ENCODE peak calls at places on chromosomes 1 and 21, in four cellular contexts. One of them, this sample, is unnamed.

GRCh38 chr1:43074244-43074643 is 97.8 kb downstream of the EBNA1BP2 start:
- DNase-seq in cardiac fibroblast: no peak
- DNase-seq in HFFc6: no peak
- DNase-seq in CD8-positive, alpha-beta T cell: no peak
- DNase-seq in this sample: no peak

GRCh38 chr1:43308635-43309580 is 8.1 kb downstream of the TIE1 start:
- DNase-seq in CD8-positive, alpha-beta T cell: no peak
- DNase-seq in cardiac fibroblast: no peak
- DNase-seq in HFFc6: no peak
- DNase-seq in this sample: no peak

GRCh38 chr21:45379901-45380330 is 25.0 kb upstream of the COL18A1 start:
- DNase-seq in CD8-positive, alpha-beta T cell: no peak
- DNase-seq in cardiac fibroblast: no peak
- DNase-seq in HFFc6: no peak
- DNase-seq in this sample: no peak

GRCh38 chr1:9867408-9868243 is 42.4 kb downstream of the CTNNBIP1 start:
- DNase-seq in HFFc6: peak
- DNase-seq in CD8-positive, alpha-beta T cell: peak
- DNase-seq in cardiac fibroblast: peak
- DNase-seq in this sample: peak

GRCh38 chr1:216778763-216779162 is 55.5 kb upstream of the ESRRG start:
- DNase-seq in HFFc6: no peak
- DNase-seq in CD8-positive, alpha-beta T cell: no peak
- DNase-seq in cardiac fibroblast: no peak
- DNase-seq in this sample: no peak

GRCh38 chr1:199161766-199162303 is 523.0 kb downstream of the PTPRC start:
- DNase-seq in cardiac fibroblast: no peak
- DNase-seq in HFFc6: no peak
- DNase-seq in CD8-positive, alpha-beta T cell: no peak
- DNase-seq in this sample: no peak

GRCh38 chr1:36133484-36133883 is 8.5 kb upstream of the COL8A2 start:
- DNase-seq in HFFc6: peak
- DNase-seq in CD8-positive, alpha-beta T cell: no peak
- DNase-seq in cardiac fibroblast: peak
- DNase-seq in this sample: peak

GRCh38 chr1:180365039-180365438 is 135.0 kb downstream of the LHX4 start:
- DNase-seq in HFFc6: no peak
- DNase-seq in CD8-positive, alpha-beta T cell: no peak
- DNase-seq in cardiac fibroblast: no peak
- DNase-seq in this sample: no peak

GRCh38 chr1:119359730-119360129 is 8.9 kb upstream of the HAO2 start:
- DNase-seq in HFFc6: no peak
- DNase-seq in CD8-positive, alpha-beta T cell: no peak
- DNase-seq in cardiac fibroblast: no peak
- DNase-seq in this sample: no peak

GRCh38 chr1:109482796-109483638 is 688 bp upstream of the ATXN7L2 start:
- DNase-seq in CD8-positive, alpha-beta T cell: peak
- DNase-seq in cardiac fibroblast: no peak
- DNase-seq in HFFc6: no peak
- DNase-seq in this sample: no peak

GRCh38 chr1:229042482-229042881 is 228.4 kb upstream of the RAB4A start:
- DNase-seq in CD8-positive, alpha-beta T cell: no peak
- DNase-seq in HFFc6: no peak
- DNase-seq in cardiac fibroblast: no peak
- DNase-seq in this sample: no peak

GRCh38 chr1:48776400-48777218 is at the start of gene BEND5:
- DNase-seq in cardiac fibroblast: peak
- DNase-seq in CD8-positive, alpha-beta T cell: peak
- DNase-seq in HFFc6: no peak
- DNase-seq in this sample: peak

GRCh38 chr1:90851711-90852050 is 134.6 kb upstream of the BARHL2 start:
- DNase-seq in HFFc6: no peak
- DNase-seq in CD8-positive, alpha-beta T cell: no peak
- DNase-seq in cardiac fibroblast: no peak
- DNase-seq in this sample: no peak

GRCh38 chr1:204493145-204493881 is 1.3 kb downstream of the PIK3C2B start:
- DNase-seq in cardiac fibroblast: peak
- DNase-seq in CD8-positive, alpha-beta T cell: no peak
- DNase-seq in HFFc6: no peak
- DNase-seq in this sample: no peak

GRCh38 chr1:244599937-244600350 is 53.0 kb upstream of the DESI2 start:
- DNase-seq in cardiac fibroblast: peak
- DNase-seq in CD8-positive, alpha-beta T cell: peak
- DNase-seq in HFFc6: peak
- DNase-seq in this sample: peak

GRCh38 chr1:15836772-15837669 is 10.5 kb upstream of the SPEN start:
- DNase-seq in cardiac fibroblast: no peak
- DNase-seq in HFFc6: no peak
- DNase-seq in CD8-positive, alpha-beta T cell: peak
- DNase-seq in this sample: no peak

GRCh38 chr1:180197231-180197630 is 32.8 kb upstream of the LHX4 start:
- DNase-seq in HFFc6: no peak
- DNase-seq in cardiac fibroblast: no peak
- DNase-seq in CD8-positive, alpha-beta T cell: no peak
- DNase-seq in this sample: no peak

GRCh38 chr1:55869050-55869449 is 653.9 kb upstream of the USP24 start:
- DNase-seq in HFFc6: no peak
- DNase-seq in CD8-positive, alpha-beta T cell: no peak
- DNase-seq in cardiac fibroblast: peak
- DNase-seq in this sample: no peak

DNA sequence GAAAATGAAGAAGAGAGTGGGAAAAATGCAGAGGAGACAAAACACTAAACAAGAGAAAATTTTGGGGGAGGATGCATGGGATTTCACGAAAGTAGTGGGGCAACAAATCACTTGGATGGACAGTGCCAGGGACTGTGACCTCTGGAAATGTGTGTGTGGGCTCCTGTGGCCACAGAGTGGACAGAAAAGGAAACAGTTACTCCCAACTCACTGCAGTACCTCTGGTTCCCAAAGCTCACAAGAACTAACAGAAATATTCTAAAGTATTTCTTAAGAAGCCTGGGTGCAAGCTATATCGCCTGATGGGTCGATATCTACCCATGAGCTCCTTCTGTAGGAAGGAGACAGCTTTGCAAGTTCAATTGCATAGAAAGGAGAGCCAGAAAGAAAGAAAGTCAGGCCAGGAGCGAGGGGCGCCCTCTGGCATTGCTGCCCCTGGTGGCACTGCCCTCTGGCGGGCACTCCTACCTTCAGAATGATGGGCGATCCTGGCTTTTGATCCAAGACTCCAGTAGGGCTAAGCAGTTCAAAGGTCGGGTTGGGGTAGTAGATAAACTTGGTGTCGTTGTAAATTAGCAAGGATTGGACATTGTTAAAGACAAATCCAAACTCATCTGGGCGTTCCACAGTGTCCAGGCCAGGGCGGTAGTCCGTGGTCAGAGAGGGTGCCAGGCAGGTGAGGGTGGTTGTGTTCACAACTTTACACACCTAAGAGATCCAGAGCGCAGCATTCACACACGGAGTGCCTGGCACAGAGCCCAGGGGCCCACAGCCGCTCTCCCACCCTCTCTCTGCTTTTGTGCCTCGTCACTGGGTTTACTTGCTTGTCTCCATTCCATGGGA is 134.7 kb upstream of the CD34 start:
- DNase-seq in CD8-positive, alpha-beta T cell: no peak
- DNase-seq in HFFc6: no peak
- DNase-seq in cardiac fibroblast: no peak
- DNase-seq in this sample: no peak
- TF ChIP-seq CTCF in CD8-positive, alpha-beta T cell: no peak
- TF ChIP-seq CTCF in HFFc6: no peak
- TF ChIP-seq CTCF in cardiac fibroblast: no peak
- TF ChIP-seq CTCF in this sample: peak

GRCh38 chr21:42536601-42537000 is 22.9 kb downstream of the SLC37A1 start:
- DNase-seq in CD8-positive, alpha-beta T cell: no peak
- DNase-seq in cardiac fibroblast: no peak
- DNase-seq in HFFc6: no peak
- DNase-seq in this sample: no peak

GRCh38 chr21:42538479-42539275 is 25.0 kb downstream of the SLC37A1 start:
- DNase-seq in HFFc6: no peak
- DNase-seq in CD8-positive, alpha-beta T cell: no peak
- DNase-seq in cardiac fibroblast: no peak
- DNase-seq in this sample: no peak

GRCh38 chr21:42539342-42539741 is 25.7 kb downstream of the SLC37A1 start:
- DNase-seq in cardiac fibroblast: no peak
- DNase-seq in CD8-positive, alpha-beta T cell: no peak
- DNase-seq in HFFc6: no peak
- DNase-seq in this sample: no peak

GRCh38 chr21:42535602-42536171 is 22.0 kb downstream of the SLC37A1 start:
- DNase-seq in cardiac fibroblast: no peak
- DNase-seq in CD8-positive, alpha-beta T cell: no peak
- DNase-seq in HFFc6: no peak
- DNase-seq in this sample: no peak

GRCh38 chr21:42537106-42537742 is 23.6 kb downstream of the SLC37A1 start:
- DNase-seq in cardiac fibroblast: no peak
- DNase-seq in HFFc6: no peak
- DNase-seq in CD8-positive, alpha-beta T cell: no peak
- DNase-seq in this sample: no peak
- TF ChIP-seq CTCF in cardiac fibroblast: peak
- TF ChIP-seq CTCF in HFFc6: no peak
- TF ChIP-seq CTCF in CD8-positive, alpha-beta T cell: no peak
- TF ChIP-seq CTCF in this sample: peak

GRCh38 chr1:227945891-227946623 is 1.7 kb downstream of the WNT9A start:
- DNase-seq in HFFc6: no peak
- DNase-seq in CD8-positive, alpha-beta T cell: no peak
- DNase-seq in cardiac fibroblast: peak
- DNase-seq in this sample: no peak
- TF ChIP-seq CTCF in HFFc6: no peak
- TF ChIP-seq CTCF in CD8-positive, alpha-beta T cell: no peak
- TF ChIP-seq CTCF in cardiac fibroblast: no peak
- TF ChIP-seq CTCF in this sample: no peak

GRCh38 chr1:157574836-157575235 is 22.5 kb upstream of the FCRL5 start:
- DNase-seq in cardiac fibroblast: no peak
- DNase-seq in HFFc6: no peak
- DNase-seq in CD8-positive, alpha-beta T cell: no peak
- DNase-seq in this sample: no peak

GRCh38 chr1:157580179-157580827 is 17.6 kb downstream of the FCRL4 start:
- DNase-seq in HFFc6: peak
- DNase-seq in cardiac fibroblast: peak
- DNase-seq in CD8-positive, alpha-beta T cell: no peak
- DNase-seq in this sample: peak

GRCh38 chr1:157575744-157576143 is 22.1 kb downstream of the FCRL4 start:
- DNase-seq in CD8-positive, alpha-beta T cell: no peak
- DNase-seq in cardiac fibroblast: no peak
- DNase-seq in HFFc6: no peak
- DNase-seq in this sample: no peak

GRCh38 chr1:157580828-157581210 is 17.1 kb downstream of the FCRL4 start:
- DNase-seq in cardiac fibroblast: no peak
- DNase-seq in CD8-positive, alpha-beta T cell: no peak
- DNase-seq in HFFc6: no peak
- DNase-seq in this sample: no peak

GRCh38 chr1:157577420-157577819 is 20.5 kb downstream of the FCRL4 start:
- DNase-seq in CD8-positive, alpha-beta T cell: no peak
- DNase-seq in HFFc6: no peak
- DNase-seq in cardiac fibroblast: no peak
- DNase-seq in this sample: no peak
- TF ChIP-seq CTCF in CD8-positive, alpha-beta T cell: no peak
- TF ChIP-seq CTCF in HFFc6: no peak
- TF ChIP-seq CTCF in cardiac fibroblast: no peak
- TF ChIP-seq CTCF in this sample: no peak

DNA sequence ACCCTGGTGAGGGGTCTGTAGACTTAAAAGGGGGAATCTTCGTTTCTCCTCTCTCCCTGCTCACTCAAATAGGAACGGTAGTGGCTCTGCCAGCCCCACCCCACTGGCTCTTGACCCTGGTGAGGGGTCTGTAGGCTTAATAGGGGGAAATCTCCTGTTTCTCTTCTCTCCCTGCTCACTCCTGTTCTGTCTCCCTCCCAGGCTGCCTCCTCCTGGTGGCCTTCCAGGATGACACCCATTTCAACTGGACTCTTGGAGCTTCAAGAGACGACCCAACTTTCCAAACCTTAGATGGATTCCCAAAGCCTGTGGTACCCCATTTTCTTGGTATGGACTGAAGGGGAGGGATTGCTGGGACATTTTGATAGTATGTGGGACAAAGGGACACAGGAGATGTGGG is 1.4 kb upstream of the EPHB2 start:
- DNase-seq in cardiac fibroblast: no peak
- DNase-seq in HFFc6: no peak
- DNase-seq in CD8-positive, alpha-beta T cell: no peak
- DNase-seq in this sample: no peak
- TF ChIP-seq CTCF in cardiac fibroblast: peak
- TF ChIP-seq CTCF in HFFc6: peak
- TF ChIP-seq CTCF in CD8-positive, alpha-beta T cell: no peak
- TF ChIP-seq CTCF in this sample: peak

DNA sequence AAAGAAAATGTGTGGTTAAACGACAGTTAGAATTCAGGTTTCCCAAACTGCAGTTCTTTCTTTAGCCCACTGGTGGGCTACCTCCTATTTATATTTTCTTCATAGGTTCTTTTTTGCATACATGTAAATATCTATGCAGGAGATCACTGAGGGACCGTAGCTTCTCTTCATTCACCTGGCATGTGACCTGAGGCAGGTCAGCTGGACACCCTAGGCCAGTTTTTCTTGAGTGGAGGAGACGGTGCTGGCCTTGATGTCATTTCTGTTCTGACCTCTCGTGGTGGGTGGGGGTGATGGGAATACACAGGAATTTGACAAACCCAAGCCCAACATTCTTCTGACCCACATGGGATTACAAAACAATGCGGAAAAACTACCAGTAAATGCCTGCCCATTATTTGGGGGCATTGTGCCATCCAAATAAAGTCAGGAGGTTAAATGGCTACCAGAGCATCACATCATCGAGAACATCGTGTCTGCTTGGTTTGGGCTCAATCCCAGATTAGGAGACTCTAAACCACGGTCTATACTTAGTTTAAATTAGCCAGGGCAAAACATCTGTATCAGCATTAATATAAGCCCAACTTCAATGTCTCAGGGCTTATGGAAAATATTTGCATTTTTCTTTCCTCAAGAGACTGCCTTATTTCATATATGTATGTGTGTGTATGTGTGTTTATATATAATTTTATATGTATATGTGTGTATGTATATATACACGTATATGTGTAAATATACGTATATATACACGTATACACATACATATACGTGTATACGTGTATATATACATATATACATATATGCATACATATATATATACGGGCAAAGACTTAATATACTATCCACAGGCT is 7.4 kb upstream of the IRF2BP2 start:
- DNase-seq in HFFc6: no peak
- DNase-seq in cardiac fibroblast: peak
- DNase-seq in CD8-positive, alpha-beta T cell: no peak
- DNase-seq in this sample: no peak
- TF ChIP-seq CTCF in HFFc6: peak
- TF ChIP-seq CTCF in cardiac fibroblast: peak
- TF ChIP-seq CTCF in CD8-positive, alpha-beta T cell: peak
- TF ChIP-seq CTCF in this sample: peak

This sample was measured in astrocyte of the cerebellum.